ENCODE peak calls at places on chromosomes 6 and 20, in four cellular contexts. L is IMR-90, P is H1, H is trophoblast cell. U is an unnamed sample.

GRCh38 chr6:157148391-157149323 is 174.7 kb downstream of the TMEM242 start:
- DNase-seq in L (peak; percentile 98), P (no peak), H (peak; percentile 99), U (no peak)

GRCh38 chr6:151437401-151437800 is 14.5 kb downstream of the RMND1 start:
- DNase-seq in L (peak; percentile 51), P (no peak), H (no peak), U (no peak)

GRCh38 chr6:128672023-128672422 is 151.6 kb upstream of the PTPRK start:
- DNase-seq in L (no peak), P (no peak), H (no peak), U (no peak)

GRCh38 chr6:49151033-49151432 is 312.0 kb downstream of the MMUT start:
- DNase-seq in L (no peak), P (no peak), H (no peak), U (no peak)

GRCh38 chr20:63697357-63697867 is 960 bp downstream of the TNFRSF6B start:
- DNase-seq in L (no peak), P (no peak), H (no peak), U (no peak)

GRCh38 chr6:3282461-3283236 is 23.9 kb downstream of the PSMG4 start:
- DNase-seq in L (no peak), P (no peak), H (no peak), U (no peak)

GRCh38 chr20:37437676-37438075 is 83.4 kb upstream of the NNAT start:
- DNase-seq in L (no peak), P (no peak), H (no peak), U (no peak)

GRCh38 chr6:5259428-5259827 is 1.3 kb downstream of the LYRM4 start:
- DNase-seq in L (no peak), P (no peak), H (peak; percentile 24), U (no peak)

GRCh38 chr6:105676837-105677236 is 274.0 kb upstream of the PREP start:
- DNase-seq in L (no peak), P (no peak), H (no peak), U (no peak)

GRCh38 chr20:50066161-50066834 is 46.7 kb downstream of the UBE2V1 start:
- DNase-seq in L (no peak), P (no peak), H (peak; percentile 19), U (no peak)

GRCh38 chr6:89616531-89616930 is 22.0 kb downstream of the LYRM2 start:
- DNase-seq in L (no peak), P (no peak), H (no peak), U (no peak)

GRCh38 chr6:91879346-91879995 is 1292.6 kb upstream of the MAP3K7 start:
- DNase-seq in L (no peak), P (no peak), H (peak; percentile 80), U (no peak)

GRCh38 chr20:63399596-63400375 is 38.6 kb upstream of the CHRNA4 start:
- DNase-seq in L (no peak), P (no peak), H (no peak), U (no peak)

GRCh38 chr6:34412643-34413214 is 13.1 kb downstream of the RPS10 start:
- DNase-seq in L (peak; percentile 35), P (no peak), H (peak; percentile 31), U (no peak)

GRCh38 chr6:137827977-137828815 is 38.9 kb upstream of the TNFAIP3 start:
- DNase-seq in L (no peak), P (no peak), H (no peak), U (no peak)

GRCh38 chr20:38550274-38550673 is 30.7 kb upstream of the ADIG start:
- DNase-seq in L (no peak), P (no peak), H (no peak), U (no peak)

GRCh38 chr20:45611054-45611453 is 18.5 kb upstream of the WFDC10A start:
- DNase-seq in L (peak; percentile 75), P (no peak), H (no peak), U (no peak)

GRCh38 chr6:32816746-32817204 is at the start of gene HLA-DOB:
- DNase-seq in L (peak; percentile 10), P (no peak), H (peak; percentile 94), U (no peak)

GRCh38 chr6:87333591-87334181 is 4.6 kb upstream of the GJB7 start:
- DNase-seq in L (peak; percentile 54), P (no peak), H (no peak), U (no peak)

GRCh38 chr6:169724554-169725269 is 412 bp upstream of the PHF10 start:
- DNase-seq in L (peak; percentile 24), P (no peak), H (peak; percentile 41), U (peak; percentile 80)

GRCh38 chr6:144895890-144896289 is 610.8 kb downstream of the UTRN start:
- DNase-seq in L (no peak), P (peak; percentile 10), H (no peak), U (peak; percentile 29)

GRCh38 chr6:3516094-3516493 is 59.2 kb upstream of the SLC22A23 start:
- DNase-seq in L (peak; percentile 16), P (no peak), H (peak; percentile 20), U (no peak)

GRCh38 chr20:60463798-60464197 is 505.6 kb downstream of the CDH26 start:
- DNase-seq in L (no peak), P (no peak), H (peak; percentile 81), U (no peak)

GRCh38 chr6:18632670-18633410 is 245.7 kb downstream of the RNF144B start:
- DNase-seq in L (peak; percentile 7), P (no peak), H (peak; percentile 35), U (no peak)

GRCh38 chr6:48996461-48997119 is 466.5 kb downstream of the MMUT start:
- DNase-seq in L (no peak), P (no peak), H (no peak), U (no peak)

GRCh38 chr6:108029226-108029921 is 45.2 kb downstream of the OSTM1 start:
- DNase-seq in L (no peak), P (no peak), H (no peak), U (no peak)

GRCh38 chr6:7165002-7165735 is 57.4 kb downstream of the RREB1 start:
- DNase-seq in L (peak; percentile 68), P (no peak), H (peak; percentile 69), U (no peak)

GRCh38 chr6:150987371-150987828 is 121.9 kb downstream of the MTHFD1L start:
- DNase-seq in L (no peak), P (no peak), H (peak; percentile 86), U (no peak)

GRCh38 chr20:58523916-58524315 is 8.7 kb upstream of the APCDD1L start:
- DNase-seq in L (peak; percentile 49), P (no peak), H (no peak), U (no peak)

GRCh38 chr6:1604347-1604990 is 5.2 kb upstream of the FOXC1 start:
- DNase-seq in L (peak; percentile 36), P (no peak), H (peak; percentile 88), U (peak; percentile 78)

GRCh38 chr20:48776306-48776705 is 51.5 kb downstream of the PREX1 start:
- DNase-seq in L (peak; percentile 43), P (no peak), H (peak; percentile 18), U (no peak)

GRCh38 chr20:56391037-56391436 is 978 bp downstream of the AURKA start:
- DNase-seq in L (no peak), P (no peak), H (no peak), U (no peak)

GRCh38 chr6:42431356-42431755 is 20.4 kb downstream of the TRERF1 start:
- DNase-seq in L (no peak), P (no peak), H (no peak), U (no peak)

GRCh38 chr6:17381429-17382147 is 11.8 kb upstream of the CAP2 start:
- DNase-seq in L (peak; percentile 83), P (no peak), H (no peak), U (no peak)

GRCh38 chr20:47315339-47315662 is 41.2 kb downstream of the ZMYND8 start:
- DNase-seq in L (peak; percentile 38), P (no peak), H (no peak), U (no peak)

GRCh38 chr6:134282816-134283215 is 35.1 kb downstream of the SGK1 start:
- DNase-seq in L (no peak), P (no peak), H (no peak), U (no peak)

GRCh38 chr20:58926802-58927489 is 54.1 kb upstream of the NELFCD start:
- DNase-seq in L (no peak), P (no peak), H (no peak), U (no peak)

GRCh38 chr6:34346175-34347119 is 46.0 kb downstream of the NUDT3 start:
- DNase-seq in L (no peak), P (no peak), H (no peak), U (no peak)

GRCh38 chr6:56843476-56844349 is 111.2 kb upstream of the BEND6 start:
- DNase-seq in L (peak; percentile 73), P (peak; percentile 79), H (peak; percentile 63), U (peak; percentile 90)
- H4K91ac ChIP-seq in L (peak overlapping the region; percentile 37), P (peak overlapping the region; percentile 34), H (peak overlapping the region; percentile 56), U (no peak overlapping the region)

DNA sequence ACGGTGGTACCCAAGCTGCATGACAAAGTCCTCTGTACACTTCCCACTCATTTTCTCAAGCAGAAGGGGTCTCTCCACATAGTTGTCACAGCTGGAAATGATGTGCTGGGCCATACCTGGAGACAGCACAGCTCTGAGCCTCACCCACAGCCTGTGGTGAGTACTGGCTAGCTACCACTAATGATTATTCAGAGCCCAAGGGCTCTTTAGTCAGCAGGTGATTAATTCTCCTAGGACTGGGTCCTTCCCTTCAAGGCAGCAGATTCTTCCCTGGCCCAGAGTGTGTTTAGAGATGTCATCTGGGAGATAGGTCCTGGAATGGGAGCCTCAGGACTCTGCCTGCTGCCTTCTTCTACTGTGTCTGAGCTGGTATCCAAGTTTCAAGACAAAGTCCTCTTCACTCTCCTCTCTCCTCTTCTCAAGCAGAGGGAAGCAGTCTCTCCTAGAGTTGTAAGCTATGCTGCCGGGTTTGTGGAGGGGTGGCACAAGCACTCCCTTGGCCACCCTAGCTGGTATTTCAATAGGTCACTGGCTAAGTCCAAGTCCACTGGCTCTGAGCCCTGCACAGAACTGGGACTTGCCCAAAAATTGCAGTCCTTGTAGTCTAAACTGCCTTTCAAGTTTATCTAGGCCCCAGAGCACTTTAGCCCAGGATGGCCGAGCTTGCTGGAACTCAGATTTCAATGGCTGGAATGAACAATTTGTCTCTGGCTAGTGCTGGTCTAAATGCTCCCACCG is 49.8 kb upstream of the VGLL2 start:
- DNase-seq in L (no peak), P (no peak), H (no peak), U (no peak)
- H3K27me3 ChIP-seq in L (no peaks in the 10 kb centered on the region), P (no peaks in the 10 kb centered on the region), H (no peaks in the 10 kb centered on the region), U (no peaks in the 10 kb centered on the region)

DNA sequence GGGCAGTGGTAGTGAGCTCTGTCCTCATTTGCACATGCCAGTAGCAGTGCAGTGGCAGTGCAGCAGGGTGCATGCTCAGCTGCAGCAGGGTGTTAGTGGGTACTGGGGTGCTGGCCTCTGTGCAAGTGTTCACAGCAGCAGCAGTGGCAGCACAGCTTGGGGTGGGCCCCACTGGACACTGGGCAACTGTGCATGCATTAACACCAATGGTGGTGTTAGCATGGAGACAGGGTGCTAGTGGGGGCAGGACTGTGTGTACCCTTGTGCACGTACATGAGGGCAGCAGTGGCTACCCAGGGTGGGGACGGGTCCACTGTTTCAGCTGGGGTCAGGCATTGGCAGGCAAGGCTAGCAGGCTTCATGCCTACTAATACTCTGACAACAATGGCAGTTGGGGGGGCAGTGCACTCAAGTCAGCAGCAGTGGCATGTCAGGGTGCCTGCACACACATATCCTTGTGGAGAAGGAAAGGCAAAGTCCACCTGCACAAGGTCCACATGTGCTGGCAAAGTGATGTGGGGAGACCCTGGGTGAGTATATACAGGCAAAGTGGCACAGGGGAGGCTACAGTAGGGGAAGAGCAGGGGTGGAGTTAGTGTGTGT is 60.2 kb downstream of the UNC5CL start:
- DNase-seq in L (no peak), P (no peak), H (no peak), U (no peak)
- H4K91ac ChIP-seq in L (no peak overlapping the region), P (no peak overlapping the region), H (no peak overlapping the region), U (no peak overlapping the region)

GRCh38 chr6:140314675-140315074 is 940.2 kb upstream of the CITED2 start:
- DNase-seq in L (no peak), P (no peak), H (no peak), U (no peak)
- H3K27me3 ChIP-seq in L (no peaks in the 10 kb centered on the region), P (no peaks in the 10 kb centered on the region), H (no peaks in the 10 kb centered on the region), U (no peaks in the 10 kb centered on the region)